ENCODE peak calls at places on chromosomes 5 and 9, in eight cellular contexts. One of them, this sample, is unnamed.

GRCh38 chr5:180646289-180646962 is 3.0 kb downstream of the FLT4 start:
- DNase-seq in chondrocyte: no peak
- DNase-seq in GM10248: no peak
- DNase-seq in neural crest cell: no peak
- DNase-seq in IMR-90: no peak
- DNase-seq in lung: no peak
- DNase-seq in progenitor cell of endocrine pancreas: no peak
- DNase-seq in fibroblast of the aortic adventitia: no peak
- DNase-seq in this sample: no peak

GRCh38 chr5:54845567-54845941 is 139.8 kb downstream of the ESM1 start:
- DNase-seq in IMR-90: peak; percentile 75
- DNase-seq in GM10248: no peak
- DNase-seq in progenitor cell of endocrine pancreas: no peak
- DNase-seq in neural crest cell: no peak
- DNase-seq in chondrocyte: no peak
- DNase-seq in lung: no peak
- DNase-seq in fibroblast of the aortic adventitia: peak; percentile 42
- DNase-seq in this sample: no peak

GRCh38 chr5:156218364-156219158 is 108.4 kb upstream of the SGCD start:
- DNase-seq in fibroblast of the aortic adventitia: no peak
- DNase-seq in IMR-90: no peak
- DNase-seq in chondrocyte: no peak
- DNase-seq in neural crest cell: no peak
- DNase-seq in lung: no peak
- DNase-seq in GM10248: no peak
- DNase-seq in progenitor cell of endocrine pancreas: no peak
- DNase-seq in this sample: no peak

GRCh38 chr5:166581827-166582226 is 1709.6 kb upstream of the WWC1 start:
- DNase-seq in neural crest cell: no peak
- DNase-seq in progenitor cell of endocrine pancreas: no peak
- DNase-seq in chondrocyte: no peak
- DNase-seq in lung: no peak
- DNase-seq in IMR-90: no peak
- DNase-seq in fibroblast of the aortic adventitia: no peak
- DNase-seq in GM10248: no peak
- DNase-seq in this sample: no peak

GRCh38 chr5:57482671-57483106 is at the start of gene ACTBL2:
- DNase-seq in progenitor cell of endocrine pancreas: no peak
- DNase-seq in lung: no peak
- DNase-seq in fibroblast of the aortic adventitia: peak; percentile 62
- DNase-seq in neural crest cell: no peak
- DNase-seq in chondrocyte: no peak
- DNase-seq in IMR-90: peak; percentile 77
- DNase-seq in GM10248: no peak
- DNase-seq in this sample: no peak

GRCh38 chr5:135432113-135432512 is 15.0 kb downstream of the DCANP1 start:
- DNase-seq in GM10248: no peak
- DNase-seq in chondrocyte: no peak
- DNase-seq in lung: no peak
- DNase-seq in IMR-90: no peak
- DNase-seq in neural crest cell: no peak
- DNase-seq in progenitor cell of endocrine pancreas: no peak
- DNase-seq in fibroblast of the aortic adventitia: no peak
- DNase-seq in this sample: no peak

GRCh38 chr9:114003756-114004155 is 74.3 kb downstream of the AMBP start:
- DNase-seq in chondrocyte: no peak
- DNase-seq in progenitor cell of endocrine pancreas: no peak
- DNase-seq in GM10248: no peak
- DNase-seq in lung: no peak
- DNase-seq in IMR-90: no peak
- DNase-seq in fibroblast of the aortic adventitia: no peak
- DNase-seq in neural crest cell: no peak
- DNase-seq in this sample: no peak

GRCh38 chr5:144332265-144332664 is 161.6 kb downstream of the KCTD16 start:
- DNase-seq in chondrocyte: no peak
- DNase-seq in lung: no peak
- DNase-seq in fibroblast of the aortic adventitia: no peak
- DNase-seq in IMR-90: peak; percentile 6
- DNase-seq in neural crest cell: no peak
- DNase-seq in GM10248: no peak
- DNase-seq in progenitor cell of endocrine pancreas: no peak
- DNase-seq in this sample: no peak

GRCh38 chr5:45642370-45642769 is 53.8 kb downstream of the HCN1 start:
- DNase-seq in IMR-90: no peak
- DNase-seq in chondrocyte: no peak
- DNase-seq in GM10248: no peak
- DNase-seq in neural crest cell: no peak
- DNase-seq in progenitor cell of endocrine pancreas: no peak
- DNase-seq in lung: no peak
- DNase-seq in fibroblast of the aortic adventitia: no peak
- DNase-seq in this sample: no peak

GRCh38 chr5:45643051-45643450 is 53.1 kb downstream of the HCN1 start:
- DNase-seq in GM10248: no peak
- DNase-seq in fibroblast of the aortic adventitia: no peak
- DNase-seq in chondrocyte: no peak
- DNase-seq in neural crest cell: no peak
- DNase-seq in IMR-90: no peak
- DNase-seq in progenitor cell of endocrine pancreas: no peak
- DNase-seq in lung: no peak
- DNase-seq in this sample: no peak

GRCh38 chr5:45639038-45639437 is 57.1 kb downstream of the HCN1 start:
- DNase-seq in neural crest cell: no peak
- DNase-seq in GM10248: no peak
- DNase-seq in IMR-90: no peak
- DNase-seq in chondrocyte: no peak
- DNase-seq in fibroblast of the aortic adventitia: no peak
- DNase-seq in progenitor cell of endocrine pancreas: no peak
- DNase-seq in lung: no peak
- DNase-seq in this sample: no peak
- TF ChIP-seq CTCF in neural crest cell: peak; percentile 66
- TF ChIP-seq CTCF in GM10248: peak; percentile 6
- TF ChIP-seq CTCF in IMR-90: no peak
- TF ChIP-seq CTCF in chondrocyte: peak; percentile 61
- TF ChIP-seq CTCF in fibroblast of the aortic adventitia: no peak
- TF ChIP-seq CTCF in progenitor cell of endocrine pancreas: peak; percentile 48
- TF ChIP-seq CTCF in lung: no peak
- TF ChIP-seq CTCF in this sample: peak; percentile 37

GRCh38 chr9:83920469-83920941 is 727 bp downstream of the KIF27 start:
- DNase-seq in chondrocyte: no peak
- DNase-seq in progenitor cell of endocrine pancreas: no peak
- DNase-seq in lung: no peak
- DNase-seq in neural crest cell: no peak
- DNase-seq in GM10248: peak; percentile 53
- DNase-seq in fibroblast of the aortic adventitia: peak; percentile 50
- DNase-seq in IMR-90: peak; percentile 38
- DNase-seq in this sample: no peak
- TF ChIP-seq CTCF in chondrocyte: no peak
- TF ChIP-seq CTCF in progenitor cell of endocrine pancreas: no peak
- TF ChIP-seq CTCF in lung: no peak
- TF ChIP-seq CTCF in neural crest cell: no peak
- TF ChIP-seq CTCF in GM10248: peak; percentile 48
- TF ChIP-seq CTCF in fibroblast of the aortic adventitia: peak; percentile 53
- TF ChIP-seq CTCF in IMR-90: peak; percentile 37
- TF ChIP-seq CTCF in this sample: no peak

GRCh38 chr5:116032094-116032517 is at the start of gene ARL14EPL:
- DNase-seq in progenitor cell of endocrine pancreas: no peak
- DNase-seq in neural crest cell: no peak
- DNase-seq in fibroblast of the aortic adventitia: peak; percentile 94
- DNase-seq in GM10248: peak; percentile 39
- DNase-seq in IMR-90: peak; percentile 92
- DNase-seq in chondrocyte: no peak
- DNase-seq in lung: peak; percentile 66
- DNase-seq in this sample: no peak
- TF ChIP-seq CTCF in progenitor cell of endocrine pancreas: peak; percentile 13
- TF ChIP-seq CTCF in neural crest cell: peak; percentile 23
- TF ChIP-seq CTCF in fibroblast of the aortic adventitia: peak; percentile 56
- TF ChIP-seq CTCF in GM10248: peak; percentile 32
- TF ChIP-seq CTCF in IMR-90: peak; percentile 67
- TF ChIP-seq CTCF in chondrocyte: peak; percentile 76
- TF ChIP-seq CTCF in lung: no peak
- TF ChIP-seq CTCF in this sample: peak; percentile 8

GRCh38 chr5:172492991-172493390 is 38.7 kb upstream of the SH3PXD2B start:
- DNase-seq in IMR-90: no peak
- DNase-seq in fibroblast of the aortic adventitia: peak; percentile 12
- DNase-seq in chondrocyte: no peak
- DNase-seq in progenitor cell of endocrine pancreas: no peak
- DNase-seq in neural crest cell: no peak
- DNase-seq in lung: no peak
- DNase-seq in GM10248: no peak
- DNase-seq in this sample: no peak
- TF ChIP-seq CTCF in IMR-90: no peak
- TF ChIP-seq CTCF in fibroblast of the aortic adventitia: no peak
- TF ChIP-seq CTCF in chondrocyte: no peak
- TF ChIP-seq CTCF in progenitor cell of endocrine pancreas: no peak
- TF ChIP-seq CTCF in neural crest cell: no peak
- TF ChIP-seq CTCF in lung: no peak
- TF ChIP-seq CTCF in GM10248: no peak
- TF ChIP-seq CTCF in this sample: no peak

GRCh38 chr9:95177617-95178016 is 139.9 kb downstream of the FANCC start:
- DNase-seq in chondrocyte: no peak
- DNase-seq in lung: no peak
- DNase-seq in fibroblast of the aortic adventitia: no peak
- DNase-seq in IMR-90: no peak
- DNase-seq in GM10248: no peak
- DNase-seq in neural crest cell: no peak
- DNase-seq in progenitor cell of endocrine pancreas: no peak
- DNase-seq in this sample: no peak

GRCh38 chr9:95182854-95183563 is 134.5 kb downstream of the FANCC start:
- DNase-seq in IMR-90: no peak
- DNase-seq in progenitor cell of endocrine pancreas: no peak
- DNase-seq in lung: no peak
- DNase-seq in fibroblast of the aortic adventitia: no peak
- DNase-seq in neural crest cell: no peak
- DNase-seq in GM10248: no peak
- DNase-seq in chondrocyte: no peak
- DNase-seq in this sample: no peak

GRCh38 chr9:95181845-95182244 is 135.7 kb downstream of the FANCC start:
- DNase-seq in GM10248: no peak
- DNase-seq in lung: no peak
- DNase-seq in fibroblast of the aortic adventitia: no peak
- DNase-seq in progenitor cell of endocrine pancreas: no peak
- DNase-seq in neural crest cell: no peak
- DNase-seq in IMR-90: no peak
- DNase-seq in chondrocyte: no peak
- DNase-seq in this sample: no peak

GRCh38 chr9:95176755-95177319 is 140.7 kb downstream of the FANCC start:
- DNase-seq in progenitor cell of endocrine pancreas: no peak
- DNase-seq in chondrocyte: no peak
- DNase-seq in GM10248: no peak
- DNase-seq in lung: no peak
- DNase-seq in neural crest cell: no peak
- DNase-seq in IMR-90: no peak
- DNase-seq in fibroblast of the aortic adventitia: no peak
- DNase-seq in this sample: no peak

DNA sequence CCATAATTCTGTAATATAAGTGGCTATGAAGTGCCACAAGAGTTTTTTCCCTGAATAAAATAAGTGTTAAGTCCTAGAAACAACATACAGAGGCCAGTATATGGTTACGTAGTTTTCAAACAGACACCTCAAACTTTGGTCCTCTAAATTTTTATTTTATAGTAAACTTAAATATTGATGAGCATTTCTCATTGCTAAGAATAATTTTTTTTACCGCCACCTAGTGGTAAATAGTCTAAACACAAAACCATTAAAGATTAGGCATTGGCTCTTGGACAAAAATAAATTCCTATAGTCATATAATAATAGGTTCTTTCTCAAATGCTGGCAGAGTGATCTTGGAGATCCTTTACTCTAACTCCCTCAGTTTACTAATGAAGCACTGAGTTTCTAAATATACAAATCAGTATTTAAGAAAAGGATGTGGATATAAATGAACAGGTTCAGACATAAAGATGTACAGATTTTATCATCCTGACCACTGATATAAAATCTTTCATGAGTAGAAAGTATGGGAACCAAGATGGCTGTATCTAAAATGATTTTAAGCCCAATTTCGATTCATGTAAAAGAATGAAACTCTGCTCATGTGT is 136.2 kb downstream of the FANCC start:
- DNase-seq in GM10248: peak; percentile 41
- DNase-seq in IMR-90: peak; percentile 9
- DNase-seq in fibroblast of the aortic adventitia: peak; percentile 56
- DNase-seq in chondrocyte: no peak
- DNase-seq in neural crest cell: no peak
- DNase-seq in progenitor cell of endocrine pancreas: no peak
- DNase-seq in lung: no peak
- DNase-seq in this sample: no peak
- TF ChIP-seq CTCF in GM10248: peak; percentile 50
- TF ChIP-seq CTCF in IMR-90: peak; percentile 49
- TF ChIP-seq CTCF in fibroblast of the aortic adventitia: peak; percentile 57
- TF ChIP-seq CTCF in chondrocyte: peak; percentile 84
- TF ChIP-seq CTCF in neural crest cell: peak; percentile 73
- TF ChIP-seq CTCF in progenitor cell of endocrine pancreas: peak; percentile 62
- TF ChIP-seq CTCF in lung: no peak
- TF ChIP-seq CTCF in this sample: peak; percentile 63

GRCh38 chr5:175059687-175060194 is 335.4 kb downstream of the MSX2 start:
- DNase-seq in neural crest cell: peak; percentile 63
- DNase-seq in GM10248: peak; percentile 18
- DNase-seq in chondrocyte: no peak
- DNase-seq in IMR-90: peak; percentile 62
- DNase-seq in lung: no peak
- DNase-seq in fibroblast of the aortic adventitia: peak; percentile 1
- DNase-seq in progenitor cell of endocrine pancreas: peak; percentile 11
- DNase-seq in this sample: peak; percentile 71
- TF ChIP-seq CTCF in neural crest cell: peak; percentile 51
- TF ChIP-seq CTCF in GM10248: no peak
- TF ChIP-seq CTCF in chondrocyte: peak; percentile 46
- TF ChIP-seq CTCF in IMR-90: peak; percentile 10
- TF ChIP-seq CTCF in lung: no peak
- TF ChIP-seq CTCF in fibroblast of the aortic adventitia: no peak
- TF ChIP-seq CTCF in progenitor cell of endocrine pancreas: no peak
- TF ChIP-seq CTCF in this sample: no peak

DNA sequence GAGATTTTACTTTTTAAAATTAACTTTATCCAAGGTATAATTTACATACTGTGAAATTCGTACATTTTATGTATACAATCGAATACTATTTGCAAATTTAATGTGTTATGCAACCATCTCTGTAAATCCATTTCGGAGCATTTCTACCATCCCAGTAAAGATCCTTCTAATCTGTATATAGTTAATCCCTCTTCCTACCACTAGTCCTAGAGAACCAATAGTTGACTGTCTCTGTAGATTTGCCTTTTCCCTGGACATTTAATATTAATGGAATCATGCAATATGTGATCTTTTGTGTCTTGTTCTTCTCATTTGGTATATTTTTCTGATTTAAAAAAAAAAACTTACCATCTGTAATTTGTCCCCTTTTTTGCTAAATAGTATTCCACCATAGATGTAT is 74.8 kb downstream of the RAB24 start:
- DNase-seq in progenitor cell of endocrine pancreas: no peak
- DNase-seq in GM10248: no peak
- DNase-seq in lung: no peak
- DNase-seq in fibroblast of the aortic adventitia: no peak
- DNase-seq in neural crest cell: no peak
- DNase-seq in chondrocyte: no peak
- DNase-seq in IMR-90: no peak
- DNase-seq in this sample: no peak
- TF ChIP-seq CTCF in progenitor cell of endocrine pancreas: peak; percentile 30
- TF ChIP-seq CTCF in GM10248: no peak
- TF ChIP-seq CTCF in lung: no peak
- TF ChIP-seq CTCF in fibroblast of the aortic adventitia: no peak
- TF ChIP-seq CTCF in neural crest cell: peak; percentile 48
- TF ChIP-seq CTCF in chondrocyte: peak; percentile 33
- TF ChIP-seq CTCF in IMR-90: no peak
- TF ChIP-seq CTCF in this sample: no peak

GRCh38 chr5:98769256-98770157 is 4.0 kb upstream of the RGMB start:
- DNase-seq in chondrocyte: no peak
- DNase-seq in lung: no peak
- DNase-seq in IMR-90: peak; percentile 92
- DNase-seq in GM10248: peak; percentile 39
- DNase-seq in fibroblast of the aortic adventitia: peak; percentile 56
- DNase-seq in progenitor cell of endocrine pancreas: peak; percentile 29
- DNase-seq in neural crest cell: peak; percentile 27
- DNase-seq in this sample: peak; percentile 57
- TF ChIP-seq CTCF in chondrocyte: peak; percentile 75
- TF ChIP-seq CTCF in lung: no peak
- TF ChIP-seq CTCF in IMR-90: peak; percentile 18
- TF ChIP-seq CTCF in GM10248: no peak
- TF ChIP-seq CTCF in fibroblast of the aortic adventitia: no peak
- TF ChIP-seq CTCF in progenitor cell of endocrine pancreas: peak; percentile 23
- TF ChIP-seq CTCF in neural crest cell: peak; percentile 50
- TF ChIP-seq CTCF in this sample: peak; percentile 34

This sample was measured in nephron progenitor cell.